ENCODE peak calls at places on chromosomes 12 and 14, in five cellular contexts. Z, Q, R, G and E are unnamed samples.

GRCh38 chr12:58528266-58528665 is 392.0 kb downstream of the LRIG3 start:
- DNase-seq in Z (no peak), Q (no peak), R (no peak), G (no peak), E (no peak)

GRCh38 chr14:47917344-47917954 is 242.0 kb upstream of the MDGA2 start:
- DNase-seq in Z (no peak), Q (peak; percentile 21), R (peak; percentile 34), G (peak; percentile 20), E (no peak)

GRCh38 chr12:47945341-47945728 is 18.1 kb upstream of the TMEM106C start:
- DNase-seq in Z (no peak), Q (no peak), R (no peak), G (no peak), E (no peak)

GRCh38 chr12:113891737-113892520 is 74.2 kb downstream of the RBM19 start:
- DNase-seq in Z (no peak), Q (no peak), R (no peak), G (no peak), E (no peak)

GRCh38 chr12:89680409-89680808 is 28.2 kb downstream of the ATP2B1 start:
- DNase-seq in Z (no peak), Q (no peak), R (no peak), G (no peak), E (no peak)

GRCh38 chr14:61462566-61463195 is 141.3 kb downstream of the PRKCH start:
- DNase-seq in Z (peak; percentile 67), Q (peak; percentile 88), R (no peak), G (no peak), E (peak; percentile 46)

GRCh38 chr12:130955238-130955816 is 1.6 kb downstream of the ADGRD1 start:
- DNase-seq in Z (no peak), Q (no peak), R (no peak), G (no peak), E (no peak)

GRCh38 chr12:69616025-69616424 is 5.3 kb upstream of the LRRC10 start:
- DNase-seq in Z (no peak), Q (no peak), R (no peak), G (no peak), E (no peak)

GRCh38 chr12:88390811-88391210 is 189.5 kb downstream of the KITLG start:
- DNase-seq in Z (no peak), Q (no peak), R (no peak), G (no peak), E (no peak)

GRCh38 chr12:4080213-4080612 is 193.3 kb upstream of the CCND2 start:
- DNase-seq in Z (no peak), Q (no peak), R (no peak), G (no peak), E (no peak)

GRCh38 chr12:65526311-65526710 is 247.8 kb downstream of the MSRB3 start:
- DNase-seq in Z (no peak), Q (no peak), R (no peak), G (no peak), E (no peak)

GRCh38 chr14:20329355-20329754 is 3.7 kb downstream of the CCNB1IP1 start:
- DNase-seq in Z (no peak), Q (no peak), R (no peak), G (no peak), E (no peak)

GRCh38 chr12:72296389-72296788 is 24.2 kb downstream of the TRHDE start:
- DNase-seq in Z (no peak), Q (no peak), R (no peak), G (no peak), E (peak; percentile 38)

GRCh38 chr12:121801601-121802484 is 2.0 kb upstream of the SETD1B start:
- DNase-seq in Z (no peak), Q (peak; percentile 77), R (no peak), G (peak; percentile 46), E (no peak)

GRCh38 chr12:111761706-111762105 is 5.0 kb upstream of the ALDH2 start:
- DNase-seq in Z (no peak), Q (no peak), R (no peak), G (no peak), E (no peak)

GRCh38 chr14:75422169-75422568 is 5.7 kb upstream of the JDP2 start:
- DNase-seq in Z (no peak), Q (no peak), R (no peak), G (no peak), E (no peak)

GRCh38 chr12:122596838-122597237 is 69.8 kb downstream of the KNTC1 start:
- DNase-seq in Z (no peak), Q (no peak), R (no peak), G (no peak), E (no peak)

GRCh38 chr12:105696-106095 is 39.1 kb downstream of the IQSEC3 start:
- DNase-seq in Z (no peak), Q (no peak), R (no peak), G (no peak), E (no peak)

GRCh38 chr14:77187649-77188012 is 6.0 kb downstream of the TMEM63C start:
- DNase-seq in Z (no peak), Q (no peak), R (peak; percentile 15), G (no peak), E (no peak)

GRCh38 chr14:77186911-77187648 is 5.5 kb downstream of the TMEM63C start:
- DNase-seq in Z (no peak), Q (peak; percentile 6), R (peak; percentile 84), G (no peak), E (peak; percentile 82)

GRCh38 chr14:77194706-77195105 is 13.1 kb downstream of the TMEM63C start:
- DNase-seq in Z (no peak), Q (no peak), R (no peak), G (no peak), E (no peak)

GRCh38 chr14:77189479-77189878 is 7.9 kb downstream of the TMEM63C start:
- DNase-seq in Z (no peak), Q (no peak), R (no peak), G (no peak), E (no peak)

GRCh38 chr14:77190977-77191376 is 9.4 kb downstream of the TMEM63C start:
- DNase-seq in Z (no peak), Q (no peak), R (no peak), G (no peak), E (no peak)
- TF ChIP-seq CTCF in Z (no peak), Q (no peak), R (no peak), G (no peak), E (peak; percentile 5)

GRCh38 chr14:21796912-21797311 is 123.3 kb upstream of the OR4E1 start:
- DNase-seq in Z (no peak), Q (no peak), R (no peak), G (no peak), E (no peak)
- TF ChIP-seq CTCF in Z (no peak), Q (no peak), R (no peak), G (no peak), E (no peak)

GRCh38 chr14:51002406-51002984 is 58.2 kb upstream of the PYGL start:
- DNase-seq in Z (no peak), Q (no peak), R (no peak), G (no peak), E (no peak)

GRCh38 chr14:51000566-51000965 is 56.3 kb upstream of the PYGL start:
- DNase-seq in Z (no peak), Q (no peak), R (no peak), G (no peak), E (no peak)

GRCh38 chr14:50998612-50999011 is 54.3 kb upstream of the PYGL start:
- DNase-seq in Z (no peak), Q (no peak), R (no peak), G (no peak), E (no peak)

GRCh38 chr14:50997712-50998111 is 53.4 kb upstream of the PYGL start:
- DNase-seq in Z (no peak), Q (no peak), R (no peak), G (no peak), E (no peak)

GRCh38 chr14:50999726-51000125 is 55.4 kb upstream of the PYGL start:
- DNase-seq in Z (no peak), Q (no peak), R (no peak), G (no peak), E (no peak)
- TF ChIP-seq CTCF in Z (no peak), Q (no peak), R (no peak), G (no peak), E (no peak)

DNA sequence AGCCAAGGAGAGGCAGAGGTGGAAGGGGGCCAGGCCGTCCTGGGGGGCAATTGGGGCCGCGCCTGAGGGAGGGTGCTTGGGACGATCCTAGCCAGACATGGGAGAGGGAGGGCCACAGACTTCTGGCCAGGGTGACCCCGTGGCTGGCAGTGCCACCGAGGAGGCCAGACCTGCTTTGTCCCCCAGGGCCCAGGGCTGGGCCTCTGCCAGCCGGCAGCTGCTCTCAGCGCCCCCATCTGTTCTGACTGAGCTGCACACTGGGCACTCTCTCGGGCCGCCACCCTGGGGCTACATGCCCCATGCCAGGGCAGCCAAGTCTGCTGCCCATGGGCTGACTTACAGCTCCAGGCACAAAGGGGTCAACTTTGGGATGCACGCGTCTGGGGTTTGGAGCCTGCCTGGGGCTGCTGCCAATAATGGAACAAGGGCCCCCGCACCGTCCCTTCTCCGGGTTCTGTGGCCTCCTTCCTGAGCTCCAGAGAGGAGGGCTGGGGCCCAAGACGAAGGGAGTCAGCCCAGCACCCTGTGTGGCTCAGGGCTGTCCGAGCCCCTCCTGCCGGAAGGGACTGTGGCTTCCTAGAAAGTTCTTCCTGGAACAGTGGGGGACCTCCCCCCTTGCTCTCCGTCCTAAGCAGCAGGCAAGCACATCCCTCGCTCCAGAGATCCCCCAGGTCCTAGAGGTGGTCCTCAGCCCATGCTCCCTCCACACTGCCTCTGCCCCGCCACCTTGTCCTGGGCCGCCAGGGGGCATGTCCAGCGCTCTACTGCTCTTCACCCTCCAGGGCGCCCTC is 1.1 kb downstream of the ADSS1 start:
- DNase-seq in Z (no peak), Q (peak; percentile 49), R (peak; percentile 37), G (no peak), E (no peak)
- TF ChIP-seq CTCF in Z (peak; percentile 46), Q (peak; percentile 33), R (no peak), G (no peak), E (peak; percentile 52)

DNA sequence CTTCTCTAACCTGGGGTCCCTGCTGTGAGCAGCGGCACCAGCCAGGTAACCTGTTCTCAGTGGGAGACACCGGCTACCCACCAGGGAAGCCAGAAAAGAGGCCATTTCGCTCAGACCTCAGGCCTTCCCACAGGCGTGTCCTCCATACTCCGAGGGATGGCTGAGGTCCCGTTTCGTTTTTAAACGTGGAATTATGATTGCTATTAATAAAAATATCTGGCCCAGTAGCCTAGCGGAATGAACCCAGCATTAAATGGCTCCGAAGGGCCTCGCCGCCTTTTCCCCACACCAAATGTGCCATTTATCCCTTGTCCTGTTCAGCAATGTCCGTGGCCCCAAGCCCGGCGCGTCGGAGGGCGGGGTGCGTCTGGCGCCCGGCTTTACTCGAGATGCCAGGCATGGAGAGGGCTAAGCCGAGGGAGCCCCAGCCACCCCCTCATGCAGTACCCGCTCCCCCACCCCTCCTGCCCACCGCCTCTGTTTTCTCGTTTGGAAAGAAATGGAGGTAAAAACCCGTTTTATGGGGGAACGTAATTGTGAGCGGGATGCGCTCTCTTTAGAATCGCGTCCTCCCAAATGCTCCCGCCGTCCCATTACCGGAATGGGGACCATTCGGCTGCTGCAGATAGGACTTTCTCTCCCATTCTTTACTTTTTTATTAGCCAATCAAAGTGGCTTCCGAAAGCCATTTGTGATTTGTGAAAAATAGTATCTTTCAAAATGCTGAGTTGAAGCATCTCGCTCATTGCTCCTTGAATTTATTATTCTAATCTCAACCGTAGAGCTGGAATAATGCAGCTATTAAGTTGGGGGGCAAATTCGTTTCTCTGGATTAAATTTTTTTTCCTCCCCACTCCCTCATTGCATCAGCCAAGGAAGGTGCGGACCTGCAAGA is 5.8 kb downstream of the HOXC8 start:
- DNase-seq in Z (no peak), Q (no peak), R (no peak), G (no peak), E (no peak)
- TF ChIP-seq CTCF in Z (no peak), Q (no peak), R (no peak), G (no peak), E (no peak)